ENCODE peak calls at places on chromosomes 11 and 22, in six cellular contexts. F, H, U, S, Y and D are unnamed samples.

GRCh38 chr11:67369801-67370284 is 3.6 kb downstream of the CLCF1 start:
- DNase-seq in F (no peak), H (no peak), U (no peak), S (no peak), Y (no peak), D (no peak)

GRCh38 chr11:57269580-57270021 is 32.6 kb upstream of the APLNR start:
- DNase-seq in F (no peak), H (no peak), U (no peak), S (no peak), Y (no peak), D (peak; percentile 34)

GRCh38 chr11:134272381-134273316 is 3.5 kb upstream of the GLB1L3 start:
- DNase-seq in F (no peak), H (no peak), U (peak; percentile 48), S (no peak), Y (no peak), D (no peak)

GRCh38 chr11:119436715-119437114 is 13.7 kb upstream of the THY1 start:
- DNase-seq in F (no peak), H (no peak), U (no peak), S (no peak), Y (no peak), D (no peak)

GRCh38 chr11:92048415-92048814 is 176.2 kb upstream of the FAT3 start:
- DNase-seq in F (no peak), H (no peak), U (no peak), S (no peak), Y (no peak), D (peak; percentile 2)

GRCh38 chr22:36452473-36453265 is 28.8 kb downstream of the TXN2 start:
- DNase-seq in F (no peak), H (no peak), U (no peak), S (no peak), Y (no peak), D (no peak)

GRCh38 chr11:97905101-97905500 is 1115.6 kb upstream of the CNTN5 start:
- DNase-seq in F (no peak), H (no peak), U (no peak), S (no peak), Y (no peak), D (no peak)

GRCh38 chr11:1970956-1971355 is 23.8 kb downstream of the MRPL23 start:
- DNase-seq in F (no peak), H (no peak), U (no peak), S (no peak), Y (no peak), D (no peak)

GRCh38 chr11:3056296-3057068 is 741 bp downstream of the CARS1 start:
- DNase-seq in F (peak; percentile 41), H (peak; percentile 38), U (peak; percentile 30), S (peak; percentile 15), Y (peak; percentile 34), D (no peak)

GRCh38 chr22:40855960-40856512 is 403 bp downstream of the ST13 start:
- DNase-seq in F (no peak), H (no peak), U (peak; percentile 22), S (peak; percentile 12), Y (peak; percentile 37), D (no peak)

GRCh38 chr22:27748355-27749168 is 53.0 kb downstream of the MN1 start:
- DNase-seq in F (no peak), H (no peak), U (peak; percentile 87), S (no peak), Y (no peak), D (no peak)

GRCh38 chr11:114815176-114815575 is 136.8 kb downstream of the NXPE2 start:
- DNase-seq in F (no peak), H (no peak), U (no peak), S (no peak), Y (no peak), D (no peak)

GRCh38 chr11:118785362-118785761 is 5.6 kb downstream of the DDX6 start:
- DNase-seq in F (no peak), H (no peak), U (peak; percentile 26), S (no peak), Y (no peak), D (no peak)

GRCh38 chr22:25160120-25160996 is 39.3 kb upstream of the CRYBB3 start:
- DNase-seq in F (no peak), H (no peak), U (no peak), S (no peak), Y (no peak), D (no peak)

GRCh38 chr11:28981331-28981865 is 873.2 kb downstream of the METTL15 start:
- DNase-seq in F (no peak), H (no peak), U (no peak), S (no peak), Y (no peak), D (no peak)

GRCh38 chr22:37953062-37953436 is 352 bp downstream of the C22orf23 start:
- DNase-seq in F (no peak), H (no peak), U (no peak), S (no peak), Y (no peak), D (no peak)

GRCh38 chr11:67356551-67356866 is 3.2 kb upstream of the POLD4 start:
- DNase-seq in F (no peak), H (no peak), U (no peak), S (no peak), Y (no peak), D (no peak)

GRCh38 chr11:12269104-12269441 is 108.3 kb upstream of the PARVA start:
- DNase-seq in F (no peak), H (no peak), U (peak; percentile 25), S (no peak), Y (no peak), D (no peak)

GRCh38 chr11:72433455-72434061 is 773 bp downstream of the CLPB start:
- DNase-seq in F (no peak), H (no peak), U (no peak), S (no peak), Y (no peak), D (no peak)